ENCODE peak calls at places on chromosomes 6 and 20, in five cellular contexts. One of them, this sample, is unnamed.

GRCh38 chr6:170114956-170115855 is 175.7 kb downstream of the DLL1 start:
- DNase-seq in lower leg skin: no peak
- DNase-seq in astrocyte of the spinal cord: no peak
- DNase-seq in bronchial epithelial cell: no peak
- DNase-seq in AG10803: no peak
- DNase-seq in this sample: no peak

GRCh38 chr6:163565140-163565539 is 150.6 kb downstream of the QKI start:
- DNase-seq in lower leg skin: no peak
- DNase-seq in astrocyte of the spinal cord: peak
- DNase-seq in bronchial epithelial cell: no peak
- DNase-seq in AG10803: no peak
- DNase-seq in this sample: no peak

GRCh38 chr20:59063358-59064213 is 21.0 kb upstream of the PRELID3B start:
- DNase-seq in lower leg skin: no peak
- DNase-seq in astrocyte of the spinal cord: peak
- DNase-seq in bronchial epithelial cell: peak
- DNase-seq in AG10803: peak
- DNase-seq in this sample: no peak

GRCh38 chr6:33746036-33746600 is 587 bp downstream of the IP6K3 start:
- DNase-seq in lower leg skin: no peak
- DNase-seq in astrocyte of the spinal cord: peak
- DNase-seq in bronchial epithelial cell: peak
- DNase-seq in AG10803: peak
- DNase-seq in this sample: no peak

GRCh38 chr6:131574686-131575085 is 1.7 kb downstream of the ARG1 start:
- DNase-seq in lower leg skin: no peak
- DNase-seq in astrocyte of the spinal cord: no peak
- DNase-seq in bronchial epithelial cell: no peak
- DNase-seq in AG10803: no peak
- DNase-seq in this sample: no peak

GRCh38 chr6:47426524-47427302 is 50.9 kb upstream of the CD2AP start:
- DNase-seq in lower leg skin: no peak
- DNase-seq in astrocyte of the spinal cord: no peak
- DNase-seq in bronchial epithelial cell: no peak
- DNase-seq in AG10803: no peak
- DNase-seq in this sample: no peak

GRCh38 chr6:159086033-159086618 is 41.3 kb upstream of the TAGAP start:
- DNase-seq in lower leg skin: no peak
- DNase-seq in astrocyte of the spinal cord: no peak
- DNase-seq in bronchial epithelial cell: no peak
- DNase-seq in AG10803: no peak
- DNase-seq in this sample: no peak

GRCh38 chr6:113050010-113050893 is 703.1 kb downstream of the RFPL4B start:
- DNase-seq in lower leg skin: no peak
- DNase-seq in astrocyte of the spinal cord: peak
- DNase-seq in bronchial epithelial cell: peak
- DNase-seq in AG10803: peak
- DNase-seq in this sample: no peak

GRCh38 chr6:151448623-151449022 is 3.3 kb downstream of the RMND1 start:
- DNase-seq in lower leg skin: no peak
- DNase-seq in astrocyte of the spinal cord: no peak
- DNase-seq in bronchial epithelial cell: no peak
- DNase-seq in AG10803: no peak
- DNase-seq in this sample: no peak

GRCh38 chr6:78831492-78831891 is 35.9 kb upstream of the IRAK1BP1 start:
- DNase-seq in lower leg skin: no peak
- DNase-seq in astrocyte of the spinal cord: peak
- DNase-seq in bronchial epithelial cell: no peak
- DNase-seq in AG10803: no peak
- DNase-seq in this sample: no peak

GRCh38 chr20:36461600-36462439 is 79.5 kb upstream of the MYL9 start:
- DNase-seq in lower leg skin: peak
- DNase-seq in astrocyte of the spinal cord: no peak
- DNase-seq in bronchial epithelial cell: no peak
- DNase-seq in AG10803: peak
- DNase-seq in this sample: peak

GRCh38 chr6:119138906-119139541 is 60.6 kb upstream of the FAM184A start:
- DNase-seq in lower leg skin: no peak
- DNase-seq in astrocyte of the spinal cord: no peak
- DNase-seq in bronchial epithelial cell: no peak
- DNase-seq in AG10803: no peak
- DNase-seq in this sample: peak

GRCh38 chr6:107046316-107046715 is 18.3 kb downstream of the MTRES1 start:
- DNase-seq in lower leg skin: no peak
- DNase-seq in astrocyte of the spinal cord: no peak
- DNase-seq in bronchial epithelial cell: no peak
- DNase-seq in AG10803: no peak
- DNase-seq in this sample: no peak

GRCh38 chr6:103215835-103216234 is 1643.9 kb downstream of the HACE1 start:
- DNase-seq in lower leg skin: no peak
- DNase-seq in astrocyte of the spinal cord: no peak
- DNase-seq in bronchial epithelial cell: no peak
- DNase-seq in AG10803: no peak
- DNase-seq in this sample: no peak

GRCh38 chr6:55886185-55886836 is 10.9 kb upstream of the BMP5 start:
- DNase-seq in lower leg skin: no peak
- DNase-seq in astrocyte of the spinal cord: peak
- DNase-seq in bronchial epithelial cell: peak
- DNase-seq in AG10803: peak
- DNase-seq in this sample: no peak

GRCh38 chr6:21367148-21367547 is 226.4 kb upstream of the SOX4 start:
- DNase-seq in lower leg skin: no peak
- DNase-seq in astrocyte of the spinal cord: no peak
- DNase-seq in bronchial epithelial cell: no peak
- DNase-seq in AG10803: no peak
- DNase-seq in this sample: no peak

GRCh38 chr20:61753987-61754956 is 311.4 kb downstream of the TAF4 start:
- DNase-seq in lower leg skin: no peak
- DNase-seq in astrocyte of the spinal cord: no peak
- DNase-seq in bronchial epithelial cell: no peak
- DNase-seq in AG10803: no peak
- DNase-seq in this sample: no peak

GRCh38 chr20:605237-605636 is 4.9 kb downstream of the TCF15 start:
- DNase-seq in lower leg skin: no peak
- DNase-seq in astrocyte of the spinal cord: no peak
- DNase-seq in bronchial epithelial cell: no peak
- DNase-seq in AG10803: no peak
- DNase-seq in this sample: no peak

GRCh38 chr6:45923831-45924391 is 91.7 kb downstream of the CLIC5 start:
- DNase-seq in lower leg skin: no peak
- DNase-seq in astrocyte of the spinal cord: peak
- DNase-seq in bronchial epithelial cell: peak
- DNase-seq in AG10803: peak
- DNase-seq in this sample: peak

GRCh38 chr6:28810655-28811053 is 113.1 kb downstream of the TRIM27 start:
- DNase-seq in lower leg skin: no peak
- DNase-seq in astrocyte of the spinal cord: no peak
- DNase-seq in bronchial epithelial cell: no peak
- DNase-seq in AG10803: no peak
- DNase-seq in this sample: no peak

GRCh38 chr6:12348530-12349511 is 58.7 kb downstream of the EDN1 start:
- DNase-seq in lower leg skin: no peak
- DNase-seq in astrocyte of the spinal cord: peak
- DNase-seq in bronchial epithelial cell: peak
- DNase-seq in AG10803: peak
- DNase-seq in this sample: no peak

GRCh38 chr6:35694462-35694861 is 5.7 kb upstream of the FKBP5 start:
- DNase-seq in lower leg skin: no peak
- DNase-seq in astrocyte of the spinal cord: peak
- DNase-seq in bronchial epithelial cell: peak
- DNase-seq in AG10803: no peak
- DNase-seq in this sample: no peak

GRCh38 chr6:146543211-146543939 is at the start of gene RAB32:
- DNase-seq in lower leg skin: peak
- DNase-seq in astrocyte of the spinal cord: peak
- DNase-seq in bronchial epithelial cell: peak
- DNase-seq in AG10803: peak
- DNase-seq in this sample: peak

GRCh38 chr6:142804490-142804889 is 140.5 kb downstream of the HIVEP2 start:
- DNase-seq in lower leg skin: no peak
- DNase-seq in astrocyte of the spinal cord: no peak
- DNase-seq in bronchial epithelial cell: no peak
- DNase-seq in AG10803: no peak
- DNase-seq in this sample: no peak

GRCh38 chr6:7730852-7731251 is 5.0 kb downstream of the BMP6 start:
- DNase-seq in lower leg skin: no peak
- DNase-seq in astrocyte of the spinal cord: peak
- DNase-seq in bronchial epithelial cell: peak
- DNase-seq in AG10803: peak
- DNase-seq in this sample: no peak

GRCh38 chr6:156925718-156926607 is 148.8 kb downstream of the ARID1B start:
- DNase-seq in lower leg skin: no peak
- DNase-seq in astrocyte of the spinal cord: no peak
- DNase-seq in bronchial epithelial cell: peak
- DNase-seq in AG10803: no peak
- DNase-seq in this sample: peak
- TF ChIP-seq CTCF in lower leg skin: no peak
- TF ChIP-seq CTCF in astrocyte of the spinal cord: no peak
- TF ChIP-seq CTCF in bronchial epithelial cell: no peak
- TF ChIP-seq CTCF in AG10803: no peak
- TF ChIP-seq CTCF in this sample: no peak

DNA sequence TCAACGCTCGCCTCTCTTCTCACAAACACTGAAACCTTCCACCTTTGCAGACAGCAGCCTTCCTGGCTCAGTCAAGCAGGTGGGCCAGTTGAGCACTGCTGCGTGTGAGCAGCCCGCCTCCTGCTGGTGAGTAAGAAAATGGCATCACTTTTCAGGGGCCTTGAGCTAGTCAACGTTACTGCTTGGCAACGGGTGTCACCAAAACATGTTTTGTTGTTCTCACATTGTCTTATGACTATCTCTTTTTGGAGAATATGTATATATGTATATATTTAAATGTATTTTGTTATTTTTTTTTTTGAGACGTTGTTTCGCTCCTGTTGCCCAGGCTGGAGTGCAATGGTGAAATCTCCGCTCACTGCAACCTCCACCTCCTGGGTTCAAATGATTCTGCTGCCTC is 97.0 kb upstream of the AGPAT4 start:
- DNase-seq in lower leg skin: no peak
- DNase-seq in astrocyte of the spinal cord: peak
- DNase-seq in bronchial epithelial cell: peak
- DNase-seq in AG10803: peak
- DNase-seq in this sample: peak
- TF ChIP-seq CTCF in lower leg skin: no peak
- TF ChIP-seq CTCF in astrocyte of the spinal cord: peak
- TF ChIP-seq CTCF in bronchial epithelial cell: peak
- TF ChIP-seq CTCF in AG10803: peak
- TF ChIP-seq CTCF in this sample: peak

GRCh38 chr6:82348130-82348529 is 15.5 kb upstream of the TPBG start:
- DNase-seq in lower leg skin: no peak
- DNase-seq in astrocyte of the spinal cord: no peak
- DNase-seq in bronchial epithelial cell: no peak
- DNase-seq in AG10803: no peak
- DNase-seq in this sample: no peak
- TF ChIP-seq CTCF in lower leg skin: no peak
- TF ChIP-seq CTCF in astrocyte of the spinal cord: no peak
- TF ChIP-seq CTCF in bronchial epithelial cell: no peak
- TF ChIP-seq CTCF in AG10803: no peak
- TF ChIP-seq CTCF in this sample: no peak

DNA sequence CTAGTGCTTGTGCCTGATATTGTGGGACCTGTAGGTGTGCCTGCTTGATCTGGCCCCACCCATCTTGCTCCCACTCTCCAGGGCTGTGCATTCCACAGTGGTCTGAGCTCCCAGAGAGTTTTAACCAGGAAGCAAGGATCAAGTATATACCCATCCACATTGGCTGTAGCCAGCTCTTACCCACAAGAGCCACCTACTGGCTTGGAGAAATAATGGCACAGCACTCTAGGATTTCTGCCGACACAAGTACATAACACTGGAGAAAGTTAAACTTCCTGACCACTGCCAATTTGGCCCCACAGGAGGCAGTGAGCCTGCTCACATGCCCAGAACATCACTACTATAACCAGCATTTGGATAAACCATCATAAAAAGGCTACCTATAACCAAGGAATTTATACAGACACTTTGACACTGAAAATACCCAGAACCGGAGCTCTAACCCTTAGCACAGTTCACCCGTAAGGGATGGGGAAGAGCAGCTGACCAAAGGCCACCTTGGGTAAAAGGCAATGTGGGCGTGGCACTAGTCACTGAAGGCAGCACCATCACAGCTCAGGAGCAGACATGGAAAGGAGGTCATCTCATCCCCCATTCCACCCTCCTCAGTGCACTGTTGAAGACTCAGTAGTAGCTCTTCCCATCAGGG is 440.4 kb downstream of the BTBD3 start:
- DNase-seq in lower leg skin: no peak
- DNase-seq in astrocyte of the spinal cord: no peak
- DNase-seq in bronchial epithelial cell: peak
- DNase-seq in AG10803: no peak
- DNase-seq in this sample: no peak
- TF ChIP-seq CTCF in lower leg skin: no peak
- TF ChIP-seq CTCF in astrocyte of the spinal cord: no peak
- TF ChIP-seq CTCF in bronchial epithelial cell: peak
- TF ChIP-seq CTCF in AG10803: peak
- TF ChIP-seq CTCF in this sample: no peak

DNA sequence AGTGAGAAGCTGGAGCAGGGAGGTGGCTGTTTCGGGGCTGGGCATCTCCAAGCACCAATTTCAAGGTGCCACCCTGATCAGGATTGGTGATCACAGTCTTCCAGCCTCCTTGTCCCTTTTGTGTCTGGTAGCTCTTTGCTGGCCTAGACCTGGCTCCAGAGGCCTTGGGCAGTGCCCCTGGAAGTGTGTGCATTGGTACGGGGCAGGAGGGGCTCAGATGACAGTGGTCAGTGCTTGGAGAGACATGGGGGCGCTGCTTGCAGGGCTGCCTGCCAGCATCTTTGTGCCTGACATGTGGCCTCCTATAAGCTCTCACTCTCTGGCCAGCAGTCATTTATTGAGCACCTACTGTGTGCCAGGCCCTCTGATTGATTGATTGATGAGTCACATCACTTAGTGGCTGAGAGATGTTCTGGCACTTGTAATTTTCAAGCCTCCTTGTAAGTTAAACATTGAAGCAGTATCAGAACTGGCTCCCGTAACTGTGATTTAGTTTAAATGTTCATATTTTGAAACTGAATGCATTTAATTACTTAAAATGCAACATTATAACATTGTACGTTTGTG is 61.7 kb downstream of the BCAS4 start:
- DNase-seq in lower leg skin: no peak
- DNase-seq in astrocyte of the spinal cord: no peak
- DNase-seq in bronchial epithelial cell: no peak
- DNase-seq in AG10803: no peak
- DNase-seq in this sample: no peak
- TF ChIP-seq CTCF in lower leg skin: no peak
- TF ChIP-seq CTCF in astrocyte of the spinal cord: no peak
- TF ChIP-seq CTCF in bronchial epithelial cell: no peak
- TF ChIP-seq CTCF in AG10803: no peak
- TF ChIP-seq CTCF in this sample: no peak

GRCh38 chr6:116633685-116634084 is 17.4 kb downstream of the RSPH4A start:
- DNase-seq in lower leg skin: no peak
- DNase-seq in astrocyte of the spinal cord: no peak
- DNase-seq in bronchial epithelial cell: no peak
- DNase-seq in AG10803: no peak
- DNase-seq in this sample: no peak
- TF ChIP-seq CTCF in lower leg skin: no peak
- TF ChIP-seq CTCF in astrocyte of the spinal cord: peak
- TF ChIP-seq CTCF in bronchial epithelial cell: peak
- TF ChIP-seq CTCF in AG10803: no peak
- TF ChIP-seq CTCF in this sample: peak

GRCh38 chr6:124977067-124977908 is 15.1 kb downstream of the RNF217 start:
- DNase-seq in lower leg skin: no peak
- DNase-seq in astrocyte of the spinal cord: peak
- DNase-seq in bronchial epithelial cell: peak
- DNase-seq in AG10803: peak
- DNase-seq in this sample: no peak
- TF ChIP-seq CTCF in lower leg skin: no peak
- TF ChIP-seq CTCF in astrocyte of the spinal cord: no peak
- TF ChIP-seq CTCF in bronchial epithelial cell: no peak
- TF ChIP-seq CTCF in AG10803: no peak
- TF ChIP-seq CTCF in this sample: no peak